ENCODE peak calls at places on chromosomes 11 and 22, in four cellular contexts. B is sigmoid colon, X is neural crest cell, E is mammary epithelial cell. K is an unnamed sample.

GRCh38 chr11:119619665-119620064 is 109.3 kb downstream of the NECTIN1 start:
- DNase-seq in B (no peak), X (no peak), E (no peak), K (no peak)

GRCh38 chr22:44888491-44888941 is 121.3 kb downstream of the PHF21B start:
- DNase-seq in B (no peak), X (no peak), E (no peak), K (no peak)

GRCh38 chr11:66115638-66116410 is 45.8 kb downstream of the PACS1 start:
- DNase-seq in B (no peak), X (no peak), E (no peak), K (peak)

GRCh38 chr11:62770778-62771143 is 435 bp upstream of the TAF6L start:
- DNase-seq in B (peak), X (peak), E (no peak), K (no peak)

GRCh38 chr11:104873252-104873651 is 25.0 kb downstream of the CASP12 start:
- DNase-seq in B (no peak), X (no peak), E (no peak), K (no peak)

GRCh38 chr22:21098099-21098671 is 52.4 kb downstream of the LRRC74B start:
- DNase-seq in B (no peak), X (no peak), E (no peak), K (no peak)

GRCh38 chr11:12289667-12290476 is 87.5 kb upstream of the PARVA start:
- DNase-seq in B (no peak), X (no peak), E (no peak), K (peak)

GRCh38 chr11:72150882-72151281 is 15.4 kb downstream of the FOLR3 start:
- DNase-seq in B (no peak), X (no peak), E (no peak), K (no peak)

GRCh38 chr11:80519591-80520258 is 1078.9 kb upstream of the TENM4 start:
- DNase-seq in B (no peak), X (no peak), E (peak), K (no peak)

GRCh38 chr22:38953577-38954413 is 3.6 kb upstream of the APOBEC3A start:
- DNase-seq in B (peak), X (no peak), E (peak), K (peak)

GRCh38 chr22:36910461-36910860 is 3.0 kb upstream of the CSF2RB start:
- DNase-seq in B (no peak), X (no peak), E (no peak), K (no peak)

GRCh38 chr11:2215561-2216399 is 44.2 kb upstream of the TH start:
- DNase-seq in B (peak), X (no peak), E (no peak), K (no peak)

GRCh38 chr11:112176077-112176476 is 765 bp downstream of the BCO2 start:
- DNase-seq in B (no peak), X (no peak), E (no peak), K (no peak)

GRCh38 chr22:40334060-40334459 is 12.2 kb upstream of the ADSL start:
- DNase-seq in B (no peak), X (no peak), E (no peak), K (no peak)

GRCh38 chr11:128701086-128701485 is 7.2 kb downstream of the FLI1 start:
- DNase-seq in B (no peak), X (no peak), E (no peak), K (no peak)

GRCh38 chr11:111923351-111923788 is 4.7 kb downstream of the C11orf52 start:
- DNase-seq in B (peak), X (no peak), E (no peak), K (no peak)

GRCh38 chr11:1506981-1507380 is 20.4 kb upstream of the MOB2 start:
- DNase-seq in B (no peak), X (no peak), E (no peak), K (no peak)

GRCh38 chr22:45312856-45313255 is 3.1 kb downstream of the FAM118A start:
- DNase-seq in B (no peak), X (no peak), E (no peak), K (no peak)

GRCh38 chr11:58222730-58223129 is 6.0 kb downstream of the OR10Q1 start:
- DNase-seq in B (no peak), X (no peak), E (peak), K (no peak)

GRCh38 chr22:32466496-32466895 is 2.2 kb upstream of the BPIFC start:
- DNase-seq in B (no peak), X (no peak), E (no peak), K (no peak)

GRCh38 chr11:93025558-93026255 is 56.3 kb downstream of the MTNR1B start:
- DNase-seq in B (no peak), X (no peak), E (peak), K (no peak)

GRCh38 chr11:59158206-59159068 is 13.5 kb upstream of the DTX4 start:
- DNase-seq in B (no peak), X (peak), E (peak), K (peak)

GRCh38 chr11:96794152-96794551 is 404.3 kb downstream of the JRKL start:
- DNase-seq in B (no peak), X (no peak), E (peak), K (no peak)
- TF ChIP-seq CTCF in B (no peak), X (no peak), E (peak), K (no peak)

DNA sequence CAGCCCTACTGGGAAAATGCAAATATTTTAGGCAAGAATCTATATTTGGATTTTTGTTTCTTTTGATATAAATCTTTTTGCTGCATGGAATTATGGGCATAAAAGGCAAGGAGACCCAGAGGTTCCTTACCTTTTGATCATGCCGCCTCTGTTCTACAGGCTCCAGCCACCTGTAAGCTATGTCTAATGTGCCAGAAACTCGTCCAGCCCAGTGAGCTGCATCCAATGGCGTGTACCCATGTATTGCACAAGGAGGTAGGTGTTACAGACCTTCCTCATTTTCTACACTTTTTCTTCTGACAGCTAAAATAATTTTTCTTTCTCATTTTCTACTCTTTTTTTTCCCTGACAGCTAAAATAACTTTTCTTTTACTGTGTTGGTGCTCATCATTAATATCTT is 8.2 kb upstream of the BACE1-AS start:
- DNase-seq in B (peak), X (no peak), E (no peak), K (no peak)
- TF ChIP-seq CTCF in B (no peak), X (no peak), E (no peak), K (no peak)

DNA sequence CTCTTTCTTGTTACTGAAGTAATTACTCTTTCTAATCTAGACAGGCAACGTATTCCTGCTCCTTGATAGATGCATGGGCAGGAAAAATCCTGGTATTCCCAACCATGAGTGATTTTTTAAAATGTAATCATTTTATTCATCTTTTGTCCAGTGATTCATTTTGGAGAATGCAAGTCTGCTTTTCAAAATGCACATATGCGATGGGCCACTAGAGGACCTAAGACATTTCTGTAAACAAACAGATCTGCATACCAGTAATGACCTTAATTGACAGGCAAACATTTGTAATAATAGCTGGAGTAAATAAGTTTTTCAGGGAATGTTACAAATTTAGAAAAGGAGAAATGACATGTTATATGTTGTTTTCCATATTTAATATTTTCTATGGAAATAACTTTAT is 1167.6 kb downstream of the JRKL start:
- DNase-seq in B (no peak), X (no peak), E (no peak), K (no peak)
- TF ChIP-seq CTCF in B (no peak), X (peak), E (peak), K (no peak)

DNA sequence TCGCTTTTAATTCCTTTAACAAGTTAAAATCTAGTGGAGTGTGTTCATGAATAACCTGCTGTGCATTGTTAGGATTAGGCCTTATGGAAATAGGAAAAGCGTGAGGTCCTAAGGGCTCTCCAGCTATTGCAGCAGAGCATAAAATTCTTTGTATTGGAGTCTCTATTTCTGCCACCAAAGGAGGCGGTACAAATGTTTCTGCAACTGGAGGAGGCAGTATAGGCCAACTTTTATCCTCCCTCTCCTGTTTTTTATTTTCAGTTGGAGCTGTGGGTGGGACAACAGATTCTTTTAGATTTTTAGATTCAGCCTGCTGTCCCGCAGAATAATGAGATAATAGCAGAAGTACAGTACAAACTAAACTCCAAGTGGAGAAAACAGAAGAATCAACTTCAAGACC is 26.2 kb downstream of the OR10A6 start:
- DNase-seq in B (no peak), X (no peak), E (peak), K (no peak)
- TF ChIP-seq CTCF in B (no peak), X (no peak), E (peak), K (no peak)

GRCh38 chr11:64848214-64848778 is 3.8 kb upstream of the CDC42BPG start:
- DNase-seq in B (no peak), X (no peak), E (no peak), K (no peak)

GRCh38 chr11:64850979-64851567 is 6.6 kb upstream of the CDC42BPG start:
- DNase-seq in B (no peak), X (no peak), E (no peak), K (peak)

GRCh38 chr11:64851831-64852337 is 7.4 kb upstream of the CDC42BPG start:
- DNase-seq in B (no peak), X (no peak), E (no peak), K (peak)

GRCh38 chr11:64848779-64849599 is 4.5 kb upstream of the CDC42BPG start:
- DNase-seq in B (no peak), X (no peak), E (no peak), K (no peak)

GRCh38 chr11:64849600-64850356 is 5.3 kb upstream of the CDC42BPG start:
- DNase-seq in B (no peak), X (no peak), E (no peak), K (no peak)
- TF ChIP-seq CTCF in B (no peak), X (no peak), E (no peak), K (no peak)

DNA sequence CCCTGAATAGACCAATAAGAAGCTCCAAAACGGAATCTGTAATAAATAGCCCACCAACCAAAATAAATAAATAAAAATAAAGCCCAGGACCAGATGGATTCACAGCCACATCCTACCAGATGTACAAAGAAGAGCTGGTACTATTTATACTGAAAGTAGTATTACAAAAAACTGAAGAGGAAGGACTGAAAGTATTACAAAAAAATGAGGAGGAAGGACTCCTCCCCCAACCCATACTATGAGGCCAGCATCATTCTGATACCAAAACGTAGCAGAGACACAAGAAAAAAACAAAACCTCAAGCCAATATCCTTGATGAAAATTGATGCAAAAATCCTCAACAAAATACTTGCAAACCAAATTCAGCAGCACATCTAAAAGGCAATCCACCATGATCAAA is 65.5 kb downstream of the CYP2R1 start:
- DNase-seq in B (no peak), X (no peak), E (no peak), K (no peak)
- TF ChIP-seq CTCF in B (no peak), X (no peak), E (no peak), K (no peak)

K was measured in GM20000.